ENCODE peak calls at places on chromosomes 3 and 15, in seven cellular contexts. G is neuronal stem cell, O is H9, R is mesendoderm, C is IMR-90, E is mesenchymal stem cell, L is H1. U is an unnamed sample.

GRCh38 chr15:54719325-54719724 is 477.4 kb downstream of the RSL24D1 start:
- DNase-seq in G (no peak), O (no peak), R (no peak), C (no peak), E (no peak), L (no peak), U (no peak)

GRCh38 chr3:149620291-149621020 is 37.4 kb downstream of the WWTR1 start:
- DNase-seq in G (no peak), O (no peak), R (no peak), C (peak; percentile 87), E (peak; percentile 94), L (no peak), U (no peak)

GRCh38 chr15:29700296-29700695 is 122.0 kb downstream of the TJP1 start:
- DNase-seq in G (no peak), O (no peak), R (no peak), C (no peak), E (no peak), L (no peak), U (no peak)

GRCh38 chr3:72004749-72005292 is 219.9 kb upstream of the PROK2 start:
- DNase-seq in G (no peak), O (no peak), R (no peak), C (peak; percentile 51), E (no peak), L (no peak), U (peak; percentile 33)

GRCh38 chr3:186638259-186638658 is 1.9 kb upstream of the FETUB start:
- DNase-seq in G (no peak), O (no peak), R (no peak), C (no peak), E (no peak), L (no peak), U (no peak)

GRCh38 chr3:129592362-129593150 is 13.9 kb downstream of the PLXND1 start:
- DNase-seq in G (no peak), O (peak; percentile 68), R (peak; percentile 85), C (no peak), E (peak; percentile 77), L (no peak), U (peak; percentile 16)

GRCh38 chr3:193134895-193135294 is 106.1 kb upstream of the PLAAT1 start:
- DNase-seq in G (no peak), O (no peak), R (no peak), C (peak; percentile 53), E (peak; percentile 31), L (no peak), U (peak; percentile 16)

GRCh38 chr3:178233371-178233770 is 302.9 kb upstream of the KCNMB2 start:
- DNase-seq in G (no peak), O (no peak), R (no peak), C (no peak), E (no peak), L (no peak), U (no peak)

GRCh38 chr3:129615751-129616281 is 9.3 kb upstream of the PLXND1 start:
- DNase-seq in G (no peak), O (no peak), R (no peak), C (no peak), E (no peak), L (no peak), U (no peak)

GRCh38 chr3:42214064-42214463 is 51.9 kb downstream of the CCK start:
- DNase-seq in G (no peak), O (no peak), R (peak; percentile 27), C (no peak), E (no peak), L (no peak), U (no peak)

GRCh38 chr15:83475551-83475950 is 28.4 kb downstream of the SH3GL3 start:
- DNase-seq in G (peak; percentile 15), O (no peak), R (peak; percentile 95), C (peak; percentile 12), E (peak; percentile 4), L (no peak), U (peak; percentile 60)

DNA sequence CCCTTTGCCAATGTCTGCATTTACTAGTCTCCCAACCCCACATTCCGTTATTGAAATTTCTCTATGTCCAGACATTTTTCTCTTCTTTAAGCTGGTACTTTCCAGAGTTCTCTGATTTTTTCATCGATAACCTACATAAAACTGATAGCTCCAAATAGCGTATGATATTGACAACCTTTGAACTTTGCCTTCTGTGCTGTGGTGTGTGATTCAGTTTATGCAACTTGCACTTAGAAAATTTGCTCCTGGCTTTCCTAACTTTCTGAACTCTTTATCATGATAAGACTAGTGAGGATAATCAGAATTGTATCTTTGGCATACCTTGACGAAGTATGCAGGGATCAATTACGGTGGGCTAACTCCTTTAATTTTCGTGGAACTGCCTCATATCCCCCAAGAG is 1261.3 kb downstream of the SI start:
- DNase-seq in G (no peak), O (no peak), R (no peak), C (no peak), E (no peak), L (no peak), U (no peak)
- H2BK5ac ChIP-seq in G (no peak overlapping the region), O (no peak overlapping the region), R (no peak overlapping the region), C (no peak overlapping the region), E (no peak overlapping the region), L (no peak overlapping the region), U (no peak overlapping the region)

GRCh38 chr3:112459750-112460149 is 39.5 kb downstream of the BTLA start:
- DNase-seq in G (no peak), O (no peak), R (peak; percentile 26), C (no peak), E (no peak), L (no peak), U (no peak)
- H2BK5ac ChIP-seq in G (no peak overlapping the region), O (no peak overlapping the region), R (no peak overlapping the region), C (no peak overlapping the region), E (no peak overlapping the region), L (no peak overlapping the region), U (no peak overlapping the region)

GRCh38 chr15:25800761-25801515 is 62.2 kb downstream of the ATP10A start:
- DNase-seq in G (no peak), O (peak; percentile 18), R (no peak), C (no peak), E (no peak), L (no peak), U (no peak)
- H2BK5ac ChIP-seq in G (no peak overlapping the region), O (no peak overlapping the region), R (no peak overlapping the region), C (no peak overlapping the region), E (no peak overlapping the region), L (no peak overlapping the region), U (no peak overlapping the region)

GRCh38 chr3:133722935-133723334 is 23.3 kb upstream of the TF start:
- DNase-seq in G (no peak), O (no peak), R (no peak), C (no peak), E (no peak), L (no peak), U (no peak)
- H2BK5ac ChIP-seq in G (no peak overlapping the region), O (no peak overlapping the region), R (no peak overlapping the region), C (no peak overlapping the region), E (no peak overlapping the region), L (no peak overlapping the region), U (no peak overlapping the region)

DNA sequence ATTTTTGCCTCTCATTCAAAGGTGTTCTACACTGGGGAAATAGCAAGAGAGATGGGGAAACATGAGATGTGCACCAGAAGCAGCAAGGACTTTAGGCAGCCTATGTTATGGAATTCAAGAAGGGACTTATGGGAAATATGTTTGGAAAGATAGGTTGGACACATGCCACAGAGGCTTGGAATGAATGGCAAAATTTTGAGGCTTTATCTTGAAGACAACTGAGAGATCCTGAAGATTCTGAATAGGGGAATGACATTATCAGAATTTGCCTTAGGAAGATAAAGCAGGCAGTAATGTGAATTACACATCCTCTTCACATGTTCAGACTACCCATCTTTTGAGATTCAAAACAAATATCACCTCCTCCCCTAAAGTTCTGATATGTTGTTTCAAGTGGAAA is 10.0 kb upstream of the MECOM start:
- DNase-seq in G (no peak), O (no peak), R (no peak), C (no peak), E (no peak), L (no peak), U (peak; percentile 91)
- H2BK5ac ChIP-seq in G (no peak overlapping the region), O (no peak overlapping the region), R (no peak overlapping the region), C (no peak overlapping the region), E (no peak overlapping the region), L (no peak overlapping the region), U (no peak overlapping the region)

GRCh38 chr3:128175768-128176167 is 22.5 kb downstream of the EEFSEC start:
- DNase-seq in G (no peak), O (no peak), R (no peak), C (no peak), E (no peak), L (no peak), U (no peak)
- H2BK5ac ChIP-seq in G (no peak overlapping the region), O (no peak overlapping the region), R (no peak overlapping the region), C (no peak overlapping the region), E (no peak overlapping the region), L (no peak overlapping the region), U (no peak overlapping the region)

GRCh38 chr3:1172642-1173041 is 79.8 kb downstream of the CNTN6 start:
- DNase-seq in G (no peak), O (no peak), R (no peak), C (no peak), E (no peak), L (no peak), U (no peak)
- H2BK5ac ChIP-seq in G (no peak overlapping the region), O (no peak overlapping the region), R (no peak overlapping the region), C (no peak overlapping the region), E (no peak overlapping the region), L (no peak overlapping the region), U (no peak overlapping the region)

GRCh38 chr3:123661973-123662372 is 77.1 kb upstream of the HACD2 start:
- DNase-seq in G (no peak), O (no peak), R (no peak), C (no peak), E (no peak), L (no peak), U (no peak)

GRCh38 chr3:123658860-123659221 is 74.0 kb upstream of the HACD2 start:
- DNase-seq in G (no peak), O (no peak), R (no peak), C (no peak), E (no peak), L (no peak), U (no peak)

GRCh38 chr3:123660900-123661299 is 76.0 kb upstream of the HACD2 start:
- DNase-seq in G (no peak), O (no peak), R (no peak), C (peak; percentile 98), E (peak; percentile 80), L (no peak), U (no peak)

GRCh38 chr3:123658118-123658859 is 73.4 kb upstream of the HACD2 start:
- DNase-seq in G (no peak), O (no peak), R (no peak), C (peak; percentile 77), E (no peak), L (no peak), U (no peak)

DNA sequence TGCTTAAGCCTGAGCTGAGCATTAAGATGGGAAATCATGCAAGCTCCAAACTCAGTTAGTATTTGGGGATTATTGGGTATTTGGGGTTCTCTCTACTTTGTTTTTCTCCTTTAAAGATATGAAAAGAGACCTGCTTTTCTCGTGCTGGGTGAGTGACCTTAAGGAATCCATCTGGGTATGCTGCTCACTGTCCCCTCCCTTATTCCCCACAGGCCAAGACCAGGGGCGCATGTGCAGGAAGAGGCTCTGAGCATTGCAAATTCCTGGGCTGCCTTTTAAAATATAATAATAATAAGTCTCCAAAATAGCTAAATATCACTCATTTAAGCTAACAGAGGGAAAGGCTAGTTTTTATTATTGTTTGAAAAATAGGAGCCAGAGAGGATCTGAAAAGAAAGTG is 75.4 kb upstream of the HACD2 start:
- DNase-seq in G (no peak), O (no peak), R (no peak), C (no peak), E (no peak), L (no peak), U (no peak)
- H2BK5ac ChIP-seq in G (no peak overlapping the region), O (no peak overlapping the region), R (no peak overlapping the region), C (peak overlapping the region; percentile 89), E (peak overlapping the region; percentile 60), L (no peak overlapping the region), U (no peak overlapping the region)